ENCODE peak calls at places on chromosome 5, in ten cellular contexts. One of them, this sample, is unnamed.

GRCh38 chr5:79202076-79202475 is 33.9 kb upstream of the JMY start:
- DNase-seq in NCI-H1436: no peak
- DNase-seq in SW 1271: no peak
- DNase-seq in activated T-cell treated with anti-CD3 and anti-CD28 coated beads for 4 hours: no peak
- DNase-seq in cardiac fibroblast: peak; percentile 85
- DNase-seq in lower leg skin: no peak
- DNase-seq in COR-L47: no peak
- DNase-seq in neuronal stem cell: no peak
- DNase-seq in T-cell: no peak
- DNase-seq in left ventricle myocardium inferior: no peak
- DNase-seq in this sample: no peak

GRCh38 chr5:107668933-107669542 is 1.7 kb downstream of the EFNA5 start:
- DNase-seq in left ventricle myocardium inferior: no peak
- DNase-seq in SW 1271: no peak
- DNase-seq in NCI-H1436: no peak
- DNase-seq in T-cell: no peak
- DNase-seq in cardiac fibroblast: peak; percentile 29
- DNase-seq in activated T-cell treated with anti-CD3 and anti-CD28 coated beads for 4 hours: no peak
- DNase-seq in neuronal stem cell: no peak
- DNase-seq in COR-L47: no peak
- DNase-seq in lower leg skin: no peak
- DNase-seq in this sample: no peak

GRCh38 chr5:95238560-95239325 is 46.2 kb downstream of the MCTP1 start:
- DNase-seq in activated T-cell treated with anti-CD3 and anti-CD28 coated beads for 4 hours: no peak
- DNase-seq in T-cell: no peak
- DNase-seq in SW 1271: no peak
- DNase-seq in left ventricle myocardium inferior: no peak
- DNase-seq in NCI-H1436: no peak
- DNase-seq in lower leg skin: no peak
- DNase-seq in cardiac fibroblast: peak; percentile 62
- DNase-seq in COR-L47: peak; percentile 37
- DNase-seq in neuronal stem cell: no peak
- DNase-seq in this sample: no peak

GRCh38 chr5:16265141-16265540 is 85.5 kb upstream of the MARCHF11 start:
- DNase-seq in neuronal stem cell: no peak
- DNase-seq in left ventricle myocardium inferior: no peak
- DNase-seq in T-cell: no peak
- DNase-seq in lower leg skin: no peak
- DNase-seq in NCI-H1436: no peak
- DNase-seq in COR-L47: no peak
- DNase-seq in SW 1271: no peak
- DNase-seq in cardiac fibroblast: no peak
- DNase-seq in activated T-cell treated with anti-CD3 and anti-CD28 coated beads for 4 hours: no peak
- DNase-seq in this sample: no peak

GRCh38 chr5:159774476-159775031 is 141.7 kb upstream of the ADRA1B start:
- DNase-seq in COR-L47: no peak
- DNase-seq in activated T-cell treated with anti-CD3 and anti-CD28 coated beads for 4 hours: no peak
- DNase-seq in lower leg skin: no peak
- DNase-seq in cardiac fibroblast: no peak
- DNase-seq in NCI-H1436: no peak
- DNase-seq in neuronal stem cell: no peak
- DNase-seq in left ventricle myocardium inferior: no peak
- DNase-seq in SW 1271: no peak
- DNase-seq in T-cell: no peak
- DNase-seq in this sample: no peak

GRCh38 chr5:71734141-71734540 is 15.1 kb downstream of the CARTPT start:
- DNase-seq in cardiac fibroblast: no peak
- DNase-seq in SW 1271: no peak
- DNase-seq in NCI-H1436: no peak
- DNase-seq in COR-L47: no peak
- DNase-seq in neuronal stem cell: no peak
- DNase-seq in left ventricle myocardium inferior: no peak
- DNase-seq in lower leg skin: no peak
- DNase-seq in activated T-cell treated with anti-CD3 and anti-CD28 coated beads for 4 hours: no peak
- DNase-seq in T-cell: no peak
- DNase-seq in this sample: no peak

GRCh38 chr5:41416336-41416735 is 94.1 kb downstream of the PLCXD3 start:
- DNase-seq in SW 1271: no peak
- DNase-seq in left ventricle myocardium inferior: no peak
- DNase-seq in COR-L47: no peak
- DNase-seq in T-cell: no peak
- DNase-seq in cardiac fibroblast: peak; percentile 9
- DNase-seq in neuronal stem cell: no peak
- DNase-seq in NCI-H1436: no peak
- DNase-seq in lower leg skin: no peak
- DNase-seq in activated T-cell treated with anti-CD3 and anti-CD28 coated beads for 4 hours: no peak
- DNase-seq in this sample: peak; percentile 16

GRCh38 chr5:67182406-67182805 is 14.2 kb downstream of the CD180 start:
- DNase-seq in COR-L47: no peak
- DNase-seq in left ventricle myocardium inferior: peak; percentile 70
- DNase-seq in lower leg skin: peak; percentile 89
- DNase-seq in SW 1271: no peak
- DNase-seq in neuronal stem cell: no peak
- DNase-seq in cardiac fibroblast: peak; percentile 83
- DNase-seq in activated T-cell treated with anti-CD3 and anti-CD28 coated beads for 4 hours: no peak
- DNase-seq in T-cell: no peak
- DNase-seq in NCI-H1436: no peak
- DNase-seq in this sample: peak; percentile 81

This sample was measured in right cardiac atrium.